ENCODE peak calls at places on chromosomes 12 and 14, in four cellular contexts. J is K562, N is HCT116, P is GM12878. X is an unnamed sample.

GRCh38 chr12:58608711-58609110 is 311.6 kb downstream of the LRIG3 start:
- DNase-seq in J (no peak), N (no peak), P (no peak), X (no peak)

GRCh38 chr14:81246561-81247270 is 26.0 kb upstream of the GTF2A1 start:
- DNase-seq in J (no peak), N (no peak), P (no peak), X (no peak)

GRCh38 chr12:47894068-47894467 is 10.7 kb downstream of the VDR start:
- DNase-seq in J (no peak), N (no peak), P (no peak), X (no peak)

GRCh38 chr14:79253576-79253975 is 957.7 kb downstream of the DIO2 start:
- DNase-seq in J (no peak), N (no peak), P (no peak), X (no peak)

GRCh38 chr12:13573698-13574321 is 377.3 kb downstream of the EMP1 start:
- DNase-seq in J (no peak), N (peak), P (no peak), X (no peak)

GRCh38 chr14:76844223-76844622 is 18.0 kb downstream of the LRRC74A start:
- DNase-seq in J (no peak), N (peak), P (no peak), X (no peak)

GRCh38 chr12:93006655-93007208 is 77.6 kb upstream of the EEA1 start:
- DNase-seq in J (no peak), N (no peak), P (no peak), X (no peak)

GRCh38 chr14:93142854-93143652 is 27.3 kb upstream of the ITPK1 start:
- DNase-seq in J (no peak), N (no peak), P (no peak), X (no peak)

GRCh38 chr12:64691793-64692583 is 67.2 kb downstream of the GNS start:
- DNase-seq in J (no peak), N (no peak), P (no peak), X (no peak)

GRCh38 chr12:40684986-40685385 is 7.3 kb upstream of the CNTN1 start:
- DNase-seq in J (no peak), N (no peak), P (no peak), X (no peak)

GRCh38 chr14:90281766-90282165 is 25.4 kb downstream of the PSMC1 start:
- DNase-seq in J (no peak), N (no peak), P (no peak), X (no peak)

GRCh38 chr12:79524507-79525148 is 166.1 kb downstream of the PAWR start:
- DNase-seq in J (no peak), N (no peak), P (no peak), X (no peak)

GRCh38 chr14:58739674-58740073 is 101.9 kb downstream of the DACT1 start:
- DNase-seq in J (no peak), N (no peak), P (peak), X (no peak)

GRCh38 chr14:58738189-58738836 is 100.6 kb downstream of the DACT1 start:
- DNase-seq in J (no peak), N (no peak), P (no peak), X (no peak)

GRCh38 chr14:58737511-58737910 is 99.7 kb downstream of the DACT1 start:
- DNase-seq in J (no peak), N (no peak), P (no peak), X (no peak)

GRCh38 chr14:58740584-58740983 is 102.8 kb downstream of the DACT1 start:
- DNase-seq in J (no peak), N (no peak), P (no peak), X (no peak)

GRCh38 chr14:58738876-58739275 is 101.1 kb downstream of the DACT1 start:
- DNase-seq in J (no peak), N (no peak), P (no peak), X (no peak)
- TF ChIP-seq EGR1 in J (no peak), N (no peak), P (no peak), X (no peak)

GRCh38 chr12:126108247-126108646 is 1043.0 kb downstream of the AACS start:
- DNase-seq in J (no peak), N (no peak), P (no peak), X (no peak)
- TF ChIP-seq EGR1 in J (no peak), N (no peak), P (no peak), X (no peak)

GRCh38 chr12:5200276-5201087 is 156.8 kb downstream of the KCNA5 start:
- DNase-seq in J (peak), N (peak), P (no peak), X (peak)
- TF ChIP-seq EGR1 in J (peak), N (peak), P (no peak), X (peak)

GRCh38 chr12:49279706-49280159 is 14.9 kb downstream of the TUBA1C start:
- DNase-seq in J (peak), N (no peak), P (no peak), X (no peak)
- TF ChIP-seq EGR1 in J (no peak), N (no peak), P (no peak), X (no peak)

DNA sequence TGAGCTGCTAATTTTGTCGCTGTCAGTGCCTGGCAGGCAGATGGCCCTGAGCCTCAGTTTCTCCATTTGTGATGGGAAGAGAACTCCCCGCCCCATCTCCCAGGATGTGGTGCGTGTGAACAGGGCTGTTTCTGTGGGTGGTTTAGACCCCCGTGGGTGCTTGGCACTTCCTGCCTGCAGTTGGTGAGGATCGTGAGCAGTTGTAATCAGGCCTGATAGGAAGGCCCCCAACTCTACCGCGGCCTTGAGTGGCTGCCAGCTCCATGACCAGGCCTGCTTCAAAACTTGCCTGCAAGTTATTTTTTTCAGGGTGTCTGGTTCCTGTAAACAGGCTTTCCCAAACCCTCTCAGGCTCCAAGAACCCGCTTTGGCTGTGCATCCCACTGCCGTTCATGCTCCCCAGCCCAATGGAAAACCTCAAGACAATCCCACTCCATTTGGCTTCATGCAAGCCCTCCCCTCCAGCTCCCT is 138.4 kb downstream of the ZFP36L1 start:
- DNase-seq in J (no peak), N (no peak), P (no peak), X (no peak)
- TF ChIP-seq EGR1 in J (no peak), N (no peak), P (no peak), X (no peak)